ENCODE peak calls at places on chromosomes 1 and 21, in nine cellular contexts. K is stomach, Q is A549, I is uterus, S is IMR-90, H is right atrium auricular region, W is cardiac muscle cell, R is ascending aorta, M is thoracic aorta. C is an unnamed sample. For H3K4me1, the result is how much of the 10 kb centered on the place peaks cover.

GRCh38 chr1:156477526-156478249 is 22.9 kb downstream of the MEF2D start:
- DNase-seq in K (no peak), Q (no peak), I (no peak), S (no peak), H (no peak), W (no peak), R (no peak), M (no peak), C (no peak)

GRCh38 chr1:108877858-108878257 is 1.1 kb downstream of the GPSM2 start:
- DNase-seq in K (no peak), Q (no peak), I (no peak), S (no peak), H (no peak), W (peak), R (no peak), M (no peak), C (no peak)

GRCh38 chr1:16022393-16022792 is 557 bp downstream of the CLCNKA start:
- DNase-seq in K (no peak), Q (no peak), I (no peak), S (no peak), H (no peak), W (no peak), R (no peak), M (no peak), C (no peak)

GRCh38 chr1:214500349-214501055 is 50.9 kb downstream of the PTPN14 start:
- DNase-seq in K (no peak), Q (no peak), I (no peak), S (peak), H (no peak), W (peak), R (no peak), M (no peak), C (no peak)

GRCh38 chr1:7292714-7293419 is 478.2 kb upstream of the VAMP3 start:
- DNase-seq in K (no peak), Q (no peak), I (no peak), S (no peak), H (no peak), W (peak), R (no peak), M (no peak), C (no peak)

GRCh38 chr21:46661211-46661625 is 25.7 kb downstream of the PRMT2 start:
- DNase-seq in K (peak), Q (no peak), I (peak), S (peak), H (no peak), W (peak), R (no peak), M (no peak), C (peak)

GRCh38 chr21:27561116-27561515 is 594.2 kb upstream of the ADAMTS5 start:
- DNase-seq in K (no peak), Q (no peak), I (no peak), S (no peak), H (no peak), W (no peak), R (no peak), M (no peak), C (no peak)

GRCh38 chr1:205477759-205478247 is 22.0 kb upstream of the BLACAT1 start:
- DNase-seq in K (peak), Q (peak), I (peak), S (peak), H (no peak), W (no peak), R (no peak), M (no peak), C (peak)

GRCh38 chr1:177640687-177641086 is 329.2 kb downstream of the SEC16B start:
- DNase-seq in K (no peak), Q (no peak), I (no peak), S (no peak), H (no peak), W (no peak), R (no peak), M (no peak), C (no peak)

GRCh38 chr1:3675436-3675835 is 23.1 kb downstream of the TP73 start:
- DNase-seq in K (no peak), Q (no peak), I (no peak), S (no peak), H (no peak), W (no peak), R (no peak), M (no peak), C (no peak)

GRCh38 chr21:34157456-34158025 is 84.2 kb downstream of the MRPS6 start:
- DNase-seq in K (no peak), Q (no peak), I (no peak), S (no peak), H (no peak), W (no peak), R (no peak), M (no peak), C (no peak)

GRCh38 chr1:157966034-157966671 is 27.3 kb upstream of the KIRREL1 start:
- DNase-seq in K (no peak), Q (peak), I (peak), S (peak), H (no peak), W (no peak), R (no peak), M (no peak), C (peak)

GRCh38 chr21:42537106-42537742 is 23.6 kb downstream of the SLC37A1 start:
- DNase-seq in K (no peak), Q (peak), I (no peak), S (no peak), H (no peak), W (no peak), R (no peak), M (no peak), C (no peak)

GRCh38 chr1:145926706-145927072 is 595 bp downstream of the RBM8A start:
- DNase-seq in K (no peak), Q (no peak), I (no peak), S (no peak), H (no peak), W (no peak), R (no peak), M (no peak), C (no peak)

GRCh38 chr1:180248731-180249681 is 18.9 kb downstream of the LHX4 start:
- DNase-seq in K (no peak), Q (no peak), I (no peak), S (no peak), H (no peak), W (peak), R (no peak), M (no peak), C (no peak)

GRCh38 chr1:3601743-3602142 is 9.6 kb downstream of the MEGF6 start:
- DNase-seq in K (no peak), Q (no peak), I (no peak), S (no peak), H (no peak), W (no peak), R (no peak), M (no peak), C (no peak)

GRCh38 chr1:55209247-55209646 is 5.9 kb downstream of the USP24 start:
- DNase-seq in K (no peak), Q (no peak), I (no peak), S (no peak), H (no peak), W (no peak), R (no peak), M (no peak), C (no peak)

DNA sequence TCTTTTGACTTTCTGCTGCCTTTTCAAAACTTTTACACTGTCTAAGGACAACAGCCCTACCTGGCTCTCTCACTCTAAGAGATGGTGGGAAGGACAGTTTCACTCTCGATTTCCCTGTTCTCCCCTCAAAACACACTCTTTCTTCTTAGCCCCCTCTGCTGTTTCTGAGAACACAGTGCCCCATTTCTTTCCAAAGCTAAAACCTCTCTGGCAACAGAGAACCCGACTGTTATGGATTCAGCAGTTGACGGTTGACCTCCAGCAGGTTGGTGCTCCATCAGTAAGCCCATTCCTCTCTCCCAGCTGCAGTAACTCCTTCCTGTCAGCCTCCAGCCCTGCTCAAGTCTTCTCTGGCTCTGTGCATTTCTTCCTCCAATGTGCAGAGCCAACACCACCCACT is 88.2 kb upstream of the ABCD3 start:
- DNase-seq in K (no peak), Q (peak), I (no peak), S (peak), H (no peak), W (no peak), R (no peak), M (no peak), C (no peak)
- TF ChIP-seq CTCF in K (no peak), Q (peak), I (peak), S (peak), H (no peak), W (peak), R (peak), M (peak), C (peak)

GRCh38 chr1:100400332-100400933 is 48.1 kb downstream of the CDC14A start:
- DNase-seq in K (peak), Q (no peak), I (no peak), S (no peak), H (no peak), W (no peak), R (no peak), M (no peak), C (peak)
- H3K4me1 ChIP-seq in K (under half), Q (under half), I (under half), S (under half), H (under half), W (under half), R (under half), M (under half), C (under half)

DNA sequence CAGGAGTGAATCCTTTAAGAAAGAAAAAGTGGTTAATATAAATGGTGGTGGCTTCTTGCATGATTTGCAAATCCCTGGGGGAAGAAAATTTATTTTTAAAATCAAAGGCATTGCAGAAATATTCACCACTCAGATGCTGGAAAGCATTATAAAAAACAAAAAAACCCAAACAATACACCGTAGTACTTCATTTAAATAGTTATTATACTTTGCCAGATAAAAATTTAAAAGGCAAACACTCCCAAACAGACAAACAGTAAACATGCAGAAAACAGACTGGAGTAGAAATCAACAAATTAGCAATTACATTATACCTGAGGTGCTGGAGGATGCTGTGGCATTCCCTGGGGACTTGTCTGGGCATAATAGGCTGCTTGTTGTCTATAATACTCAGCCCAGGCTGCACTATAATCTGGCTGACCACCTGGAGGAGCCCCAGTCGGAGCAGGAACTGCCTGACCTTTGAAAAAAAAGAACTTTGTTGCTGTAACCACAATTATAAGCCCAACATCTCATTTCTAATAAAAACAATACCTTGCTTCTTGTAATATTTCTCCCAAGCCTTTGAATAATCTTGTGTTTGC is 29.9 kb downstream of the FUBP1 start:
- DNase-seq in K (no peak), Q (peak), I (no peak), S (peak), H (no peak), W (peak), R (no peak), M (no peak), C (peak)
- TF ChIP-seq CTCF in K (no peak), Q (peak), I (no peak), S (peak), H (no peak), W (peak), R (peak), M (no peak), C (no peak)

GRCh38 chr1:12798911-12799310 is 7.7 kb downstream of the PRAMEF1 start:
- DNase-seq in K (no peak), Q (no peak), I (no peak), S (no peak), H (no peak), W (no peak), R (no peak), M (no peak), C (no peak)
- H3K4me1 ChIP-seq in K (under half), Q (under half), I (under half), S (under half), H (under half), W (under half), R (under half), M (under half), C (under half)

GRCh38 chr1:31460027-31460426 is 47.0 kb downstream of the SERINC2 start:
- DNase-seq in K (no peak), Q (no peak), I (no peak), S (peak), H (no peak), W (no peak), R (no peak), M (no peak), C (no peak)
- TF ChIP-seq CTCF in K (no peak), Q (no peak), I (no peak), S (peak), H (no peak), W (peak), R (no peak), M (no peak), C (no peak)

DNA sequence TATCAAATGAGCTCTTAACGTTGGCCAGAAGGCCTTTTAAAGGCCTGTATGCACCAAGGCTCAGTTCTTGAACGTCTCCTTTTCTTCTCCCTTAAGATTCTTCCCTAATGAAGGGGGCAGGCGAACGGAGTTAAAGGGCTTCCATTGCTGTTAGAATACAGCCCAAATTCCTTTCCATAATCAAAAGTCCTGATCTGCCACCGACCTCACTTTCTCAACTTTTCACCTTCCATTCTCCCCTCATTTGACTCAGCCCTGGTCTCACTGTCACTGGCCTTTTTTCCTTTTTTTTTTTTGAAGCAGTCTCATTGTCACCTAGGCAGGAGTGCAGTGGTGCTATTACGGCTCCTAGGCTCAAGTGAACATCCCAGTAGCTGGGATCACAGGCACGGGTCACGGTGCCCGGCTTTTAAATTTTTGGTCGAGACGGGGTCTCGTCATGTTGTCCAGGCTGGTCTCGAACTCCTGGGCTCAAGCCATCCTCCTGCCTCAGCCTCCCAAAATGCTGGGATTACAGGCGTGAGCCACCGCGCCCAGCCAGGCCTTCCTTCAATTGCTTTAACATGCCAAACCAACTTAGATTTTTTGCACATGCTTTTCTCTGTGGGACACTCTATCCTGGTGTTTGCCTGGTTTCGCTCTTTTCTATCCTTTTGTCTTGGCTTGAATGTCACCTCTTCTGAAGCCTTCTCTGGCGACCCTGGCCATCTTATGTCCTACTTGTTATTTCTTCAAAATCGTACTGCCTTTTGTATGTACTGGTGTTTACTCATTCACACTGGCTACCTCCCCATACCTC is 612 bp upstream of the CMPK1 start:
- DNase-seq in K (no peak), Q (no peak), I (no peak), S (no peak), H (no peak), W (no peak), R (no peak), M (no peak), C (no peak)
- H3K4me1 ChIP-seq in K (under half), Q (under half), I (under half), S (under half), H (under half), W (under half), R (under half), M (under half), C (under half)

GRCh38 chr1:248850124-248850523 is 8.8 kb downstream of the ZNF692 start:
- DNase-seq in K (no peak), Q (no peak), I (no peak), S (no peak), H (peak), W (no peak), R (no peak), M (no peak), C (no peak)

GRCh38 chr1:248849637-248850036 is 9.2 kb downstream of the ZNF692 start:
- DNase-seq in K (no peak), Q (no peak), I (no peak), S (no peak), H (peak), W (peak), R (no peak), M (no peak), C (no peak)

GRCh38 chr1:248851390-248851789 is 7.5 kb downstream of the ZNF692 start:
- DNase-seq in K (no peak), Q (no peak), I (no peak), S (no peak), H (peak), W (no peak), R (no peak), M (no peak), C (no peak)

GRCh38 chr1:248849152-248849551 is 9.7 kb downstream of the ZNF692 start:
- DNase-seq in K (peak), Q (no peak), I (no peak), S (no peak), H (peak), W (no peak), R (no peak), M (no peak), C (no peak)

DNA sequence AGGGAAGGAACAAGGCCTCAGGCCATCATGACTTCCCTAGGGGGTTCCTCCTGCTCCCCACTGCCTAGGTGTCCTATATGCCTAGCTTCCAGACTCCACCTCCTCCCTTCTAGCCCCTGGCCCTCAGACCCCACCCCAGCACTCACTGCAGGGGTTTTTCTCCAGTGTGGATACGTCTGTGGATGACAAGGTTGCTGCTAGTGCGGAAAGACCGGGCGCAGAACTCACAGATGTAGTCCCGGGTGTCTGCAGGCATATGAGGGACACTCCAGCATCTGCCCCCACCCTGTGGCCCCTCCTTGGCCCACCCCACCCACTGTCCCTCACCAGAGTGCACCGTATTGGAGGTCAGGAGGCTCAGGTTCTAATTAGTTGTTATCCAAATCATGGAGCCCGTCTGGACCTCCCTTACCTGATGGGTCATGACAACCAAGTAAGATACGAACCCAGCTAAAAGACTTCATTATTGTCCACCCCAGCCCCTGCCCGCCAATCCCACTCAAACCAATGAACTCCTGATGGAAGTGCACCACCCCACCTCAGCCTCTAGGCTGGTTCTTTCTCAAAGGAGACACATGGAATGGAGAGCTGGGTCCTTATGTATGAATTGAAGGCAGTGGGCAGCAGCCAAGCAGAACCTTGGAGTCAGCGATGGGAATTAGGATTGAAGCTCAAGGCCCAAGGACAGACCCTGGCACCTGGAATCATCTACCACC is 8.2 kb downstream of the ZNF692 start:
- DNase-seq in K (no peak), Q (no peak), I (no peak), S (no peak), H (peak), W (no peak), R (no peak), M (no peak), C (no peak)
- TF ChIP-seq CTCF in K (no peak), Q (no peak), I (no peak), S (no peak), H (no peak), W (no peak), R (no peak), M (no peak), C (no peak)

DNA sequence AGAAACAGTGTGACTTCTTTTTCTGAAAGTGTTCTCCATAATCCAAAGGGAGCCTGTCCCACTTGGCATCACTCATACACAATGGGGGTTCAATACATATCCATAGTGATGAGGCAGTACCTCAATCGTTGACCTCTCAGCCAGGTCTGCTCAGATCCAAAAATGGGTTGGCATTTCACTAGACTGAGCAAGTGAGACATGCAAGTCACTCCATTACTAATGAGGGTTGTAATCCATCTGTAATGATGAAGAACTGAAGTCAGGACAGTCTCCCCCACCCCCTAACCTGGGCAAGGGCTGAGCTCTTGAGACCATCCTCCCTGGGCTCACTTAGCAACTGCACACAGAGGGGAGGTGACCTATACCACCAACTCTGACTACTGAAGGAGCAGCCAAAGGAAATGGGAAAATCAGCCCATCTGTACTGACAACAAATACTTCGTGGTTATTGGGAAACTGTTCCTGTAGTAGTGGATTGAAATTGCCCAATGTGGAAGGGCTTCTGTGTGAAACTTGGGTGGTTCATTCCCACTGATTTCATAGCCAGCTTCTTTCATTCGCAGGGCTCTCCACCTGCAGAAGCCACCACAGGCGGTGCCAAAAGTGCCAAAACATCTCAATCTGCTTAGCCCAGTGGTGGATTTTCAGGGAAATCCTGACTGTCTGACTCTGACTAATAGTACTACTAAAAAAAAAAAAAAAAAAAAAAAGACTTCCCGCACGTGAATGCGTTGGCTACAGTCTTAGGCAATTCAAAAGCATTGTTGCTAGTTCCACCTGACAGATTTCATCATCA is 5.0 kb downstream of the NGF start:
- DNase-seq in K (no peak), Q (peak), I (peak), S (peak), H (peak), W (no peak), R (no peak), M (no peak), C (no peak)
- H3K4me1 ChIP-seq in K (under half), Q (under half), I (under half), S (under half), H (under half), W (under half), R (half or more), M (half or more), C (under half)

C was measured in body of pancreas.